ENCODE peak calls at places on chromosomes 6 and 20, in six cellular contexts. Y is Caco-2, M is uterus, O is SJSA1, N is adipocyte, F is tibial artery. Z is an unnamed sample. For H3K4me1 and H3K9me3, the result is how much of the 10 kb centered on the place peaks cover.

GRCh38 chr6:52407467-52407866 is 12.7 kb upstream of the EFHC1 start:
- DNase-seq in N (peak), O (peak), F (no peak), M (no peak), Y (no peak), Z (peak)

GRCh38 chr20:13883425-13883824 is 98.6 kb downstream of the NDUFAF5 start:
- DNase-seq in Y (no peak), F (no peak), M (no peak), N (no peak), O (no peak), Z (no peak)

GRCh38 chr20:58623579-58624473 is 27.3 kb upstream of the STX16 start:
- DNase-seq in O (peak), F (peak), M (peak), N (peak), Y (peak), Z (no peak)

GRCh38 chr6:41785254-41785653 is 2.2 kb upstream of the TOMM6 start:
- DNase-seq in N (no peak), O (no peak), Y (no peak), M (no peak), F (no peak), Z (no peak)

GRCh38 chr20:46552460-46553420 is 2.3 kb upstream of the OCSTAMP start:
- DNase-seq in Y (peak), N (no peak), O (no peak), M (no peak), F (no peak), Z (no peak)

GRCh38 chr6:39844866-39845265 is 52.7 kb downstream of the DAAM2 start:
- DNase-seq in Y (no peak), N (no peak), O (no peak), F (no peak), M (no peak), Z (no peak)

GRCh38 chr6:90982051-90982450 is 395.2 kb upstream of the MAP3K7 start:
- DNase-seq in O (no peak), M (no peak), N (no peak), Y (no peak), F (no peak), Z (no peak)

GRCh38 chr6:83127258-83127657 is 59.8 kb downstream of the DOP1A start:
- DNase-seq in N (no peak), Y (no peak), F (no peak), O (no peak), M (no peak), Z (no peak)

GRCh38 chr6:73832313-73832712 is 136.3 kb downstream of the CD109 start:
- DNase-seq in O (no peak), M (no peak), N (no peak), F (no peak), Y (no peak), Z (no peak)

GRCh38 chr20:50850721-50851286 is 55.9 kb downstream of the BCAS4 start:
- DNase-seq in Y (no peak), M (no peak), F (no peak), N (no peak), O (no peak), Z (peak)

GRCh38 chr6:53587291-53587690 is 42.4 kb upstream of the GCLC start:
- DNase-seq in O (no peak), Y (no peak), M (no peak), F (no peak), N (no peak), Z (no peak)

GRCh38 chr20:61905781-61906523 is 159.7 kb downstream of the TAF4 start:
- DNase-seq in O (no peak), Y (no peak), M (no peak), F (no peak), N (no peak), Z (no peak)

GRCh38 chr6:128327890-128328289 is 192.5 kb downstream of the PTPRK start:
- DNase-seq in N (peak), M (no peak), O (no peak), F (no peak), Y (peak), Z (peak)

GRCh38 chr20:62069741-62070216 is 4.1 kb upstream of the TAF4 start:
- DNase-seq in F (no peak), O (no peak), N (no peak), M (peak), Y (no peak), Z (no peak)

GRCh38 chr6:53300656-53301551 is 47.8 kb downstream of the ELOVL5 start:
- DNase-seq in N (no peak), F (no peak), Y (no peak), M (no peak), O (no peak), Z (no peak)

GRCh38 chr20:20231528-20232298 is 136.2 kb upstream of the INSM1 start:
- DNase-seq in N (no peak), Y (no peak), M (no peak), F (no peak), O (no peak), Z (no peak)

GRCh38 chr20:52540489-52540888 is 348.9 kb upstream of the ZFP64 start:
- DNase-seq in N (no peak), F (no peak), Y (no peak), M (no peak), O (no peak), Z (no peak)

GRCh38 chr20:45611054-45611453 is 18.5 kb upstream of the WFDC10A start:
- DNase-seq in N (peak), F (no peak), M (no peak), Y (no peak), O (no peak), Z (no peak)

GRCh38 chr6:82917346-82918064 is 148.1 kb downstream of the UBE3D start:
- DNase-seq in N (no peak), O (no peak), Y (peak), F (no peak), M (no peak), Z (no peak)

GRCh38 chr6:134425521-134426316 is 107.8 kb upstream of the SGK1 start:
- DNase-seq in N (no peak), F (no peak), M (no peak), Y (no peak), O (peak), Z (no peak)

GRCh38 chr6:18263561-18264337 is 581 bp downstream of the DEK start:
- DNase-seq in Y (peak), O (peak), N (peak), M (peak), F (peak), Z (peak)

GRCh38 chr6:40555092-40555491 is 32.1 kb downstream of the LRFN2 start:
- DNase-seq in F (no peak), Y (no peak), O (no peak), N (no peak), M (no peak), Z (no peak)

GRCh38 chr6:37794825-37795224 is 24.7 kb upstream of the ZFAND3 start:
- DNase-seq in F (no peak), M (no peak), N (peak), O (peak), Y (no peak), Z (no peak)

GRCh38 chr6:33794910-33795615 is 6.1 kb upstream of the LEMD2 start:
- DNase-seq in M (no peak), O (no peak), F (no peak), N (no peak), Y (peak), Z (no peak)

GRCh38 chr6:97726378-97726777 is 443.4 kb upstream of the MMS22L start:
- DNase-seq in Y (no peak), O (no peak), M (no peak), F (no peak), N (no peak), Z (peak)

GRCh38 chr20:49990310-49990720 is 7.5 kb downstream of the SNAI1 start:
- DNase-seq in M (no peak), O (peak), F (no peak), Y (no peak), N (peak), Z (no peak)

GRCh38 chr6:136020691-136021090 is 169.2 kb downstream of the PDE7B start:
- DNase-seq in O (no peak), M (no peak), F (no peak), Y (no peak), N (no peak), Z (no peak)

GRCh38 chr6:113457156-113457555 is 400.0 kb upstream of the MARCKS start:
- DNase-seq in Y (no peak), M (peak), O (peak), F (no peak), N (peak), Z (no peak)

GRCh38 chr20:63107449-63108200 is 100.9 kb upstream of the BHLHE23 start:
- DNase-seq in O (no peak), N (no peak), F (no peak), Y (peak), M (no peak), Z (no peak)

GRCh38 chr20:13492001-13492480 is 146.7 kb downstream of the TASP1 start:
- DNase-seq in Y (peak), N (peak), F (no peak), O (peak), M (peak), Z (peak)

GRCh38 chr6:41577865-41578713 is 31.9 kb downstream of the FOXP4 start:
- DNase-seq in Y (no peak), M (no peak), N (no peak), O (peak), F (no peak), Z (peak)

GRCh38 chr6:42929088-42929927 is at the start of gene CNPY3:
- DNase-seq in O (peak), F (peak), N (peak), M (peak), Y (peak), Z (peak)
- H3K4me1 ChIP-seq in O (under half), F (under half), N (under half), M (under half), Y (under half), Z (under half)

GRCh38 chr20:59802018-59802417 is 131.4 kb downstream of the SYCP2 start:
- DNase-seq in O (no peak), Y (no peak), M (no peak), F (no peak), N (no peak), Z (no peak)

GRCh38 chr20:59805266-59805665 is 128.2 kb downstream of the SYCP2 start:
- DNase-seq in F (no peak), O (no peak), Y (peak), N (no peak), M (no peak), Z (no peak)

GRCh38 chr20:59804347-59804746 is 129.1 kb downstream of the SYCP2 start:
- DNase-seq in O (no peak), F (no peak), Y (peak), M (no peak), N (no peak), Z (no peak)

GRCh38 chr20:59802471-59803221 is 130.8 kb downstream of the SYCP2 start:
- DNase-seq in N (no peak), Y (peak), O (no peak), F (no peak), M (no peak), Z (no peak)

GRCh38 chr20:59800309-59800708 is 133.1 kb downstream of the SYCP2 start:
- DNase-seq in F (no peak), M (no peak), Y (no peak), O (no peak), N (no peak), Z (no peak)
- H3K9me3 ChIP-seq in F (under half), M (under half), Y (under half), O (under half), N (under half), Z (under half)

DNA sequence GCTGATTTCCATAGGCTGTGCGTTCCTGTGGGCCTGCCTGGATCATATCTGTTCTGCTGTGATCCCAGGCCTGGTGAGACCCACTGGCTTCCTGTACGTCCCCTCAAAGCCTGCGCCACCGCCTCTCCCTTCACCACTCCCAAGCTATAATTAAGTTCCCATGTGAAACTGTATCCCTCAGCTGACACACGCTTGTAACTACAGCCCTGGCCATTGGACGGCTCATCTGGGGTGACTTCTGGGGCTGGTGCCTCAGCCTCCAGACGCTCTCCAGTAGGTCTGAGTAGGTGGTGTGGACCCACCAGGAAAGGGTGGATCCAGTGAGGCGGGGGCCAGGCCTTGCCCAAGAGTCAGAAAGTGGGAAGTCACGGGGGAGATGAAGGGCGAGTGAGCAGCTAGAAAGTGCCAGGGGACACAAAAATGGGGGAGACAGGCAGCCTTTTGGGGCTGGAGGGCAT is 21.0 kb downstream of the PPARD start:
- DNase-seq in F (no peak), M (no peak), Y (no peak), O (no peak), N (peak), Z (no peak)
- H3K4me1 ChIP-seq in F (under half), M (under half), Y (under half), O (under half), N (under half), Z (under half)

GRCh38 chr6:164346631-164347030 is 932.1 kb downstream of the QKI start:
- DNase-seq in N (no peak), F (no peak), O (no peak), M (no peak), Y (no peak), Z (peak)

GRCh38 chr6:164344801-164345291 is 930.3 kb downstream of the QKI start:
- DNase-seq in Y (no peak), M (no peak), O (no peak), F (no peak), N (no peak), Z (peak)

GRCh38 chr6:164345856-164346496 is 931.5 kb downstream of the QKI start:
- DNase-seq in M (no peak), Y (no peak), F (no peak), O (no peak), N (no peak), Z (peak)

GRCh38 chr6:164347455-164347854 is 932.9 kb downstream of the QKI start:
- DNase-seq in N (no peak), F (no peak), O (no peak), M (no peak), Y (no peak), Z (no peak)

GRCh38 chr6:164345340-164345739 is 930.8 kb downstream of the QKI start:
- DNase-seq in Y (no peak), M (no peak), F (no peak), O (no peak), N (no peak), Z (peak)
- H3K9me3 ChIP-seq in Y (under half), M (under half), F (under half), O (under half), N (under half), Z (under half)